ENCODE peak calls at places on chromosomes 3 and 15, in six cellular contexts. D is Caco-2, M is endodermal cell, Q is left lung, C is RWPE2, J is ovary. A is an unnamed sample.

GRCh38 chr15:80109388-80109787 is 43.4 kb upstream of the FAH start:
- DNase-seq in J (no peak), C (no peak), M (no peak), Q (no peak), D (no peak), A (no peak)

GRCh38 chr15:67117356-67117755 is 52.0 kb downstream of the SMAD3 start:
- DNase-seq in D (no peak), C (no peak), J (no peak), Q (no peak), M (no peak), A (peak)

GRCh38 chr3:186166036-186166435 is 57.1 kb upstream of the ETV5 start:
- DNase-seq in J (no peak), Q (no peak), M (no peak), C (no peak), D (no peak), A (no peak)

GRCh38 chr3:87260270-87260669 is 16.1 kb downstream of the POU1F1 start:
- DNase-seq in C (no peak), M (peak), D (peak), J (no peak), Q (no peak), A (peak)

GRCh38 chr3:123333401-123333800 is 115.5 kb downstream of the ADCY5 start:
- DNase-seq in Q (peak), J (peak), D (no peak), M (no peak), C (peak), A (no peak)

GRCh38 chr3:35671483-35671882 is 32.2 kb downstream of the ARPP21 start:
- DNase-seq in M (no peak), C (no peak), Q (no peak), D (no peak), J (no peak), A (no peak)

GRCh38 chr3:115401891-115402501 is 221.3 kb upstream of the GAP43 start:
- DNase-seq in J (no peak), D (no peak), C (no peak), M (no peak), Q (no peak), A (peak)

GRCh38 chr3:169687603-169688002 is 24.1 kb upstream of the MECOM start:
- DNase-seq in D (no peak), M (no peak), C (no peak), Q (no peak), J (no peak), A (no peak)

GRCh38 chr15:74315626-74316025 is 51.8 kb downstream of the CYP11A1 start:
- DNase-seq in Q (no peak), M (no peak), J (no peak), C (no peak), D (no peak), A (no peak)

GRCh38 chr3:163490119-163490518 is 1588.2 kb downstream of the SI start:
- DNase-seq in D (peak), C (no peak), Q (peak), J (no peak), M (peak), A (peak)

GRCh38 chr3:105876745-105877624 is 8.2 kb upstream of the CBLB start:
- DNase-seq in C (no peak), J (no peak), M (no peak), D (no peak), Q (no peak), A (peak)

GRCh38 chr3:139105154-139105702 is 60.5 kb upstream of the PRR23C start:
- DNase-seq in Q (no peak), J (no peak), D (no peak), M (peak), C (no peak), A (no peak)

GRCh38 chr15:55231455-55231854 is 34.7 kb upstream of the RSL24D1 start:
- DNase-seq in J (no peak), Q (no peak), M (no peak), C (no peak), D (no peak), A (no peak)

GRCh38 chr3:114178770-114179368 is at the start of gene DRD3:
- DNase-seq in J (no peak), C (no peak), M (peak), Q (no peak), D (peak), A (peak)

GRCh38 chr15:91469627-91470567 is 369.8 kb downstream of the SV2B start:
- DNase-seq in C (no peak), Q (no peak), M (no peak), D (no peak), J (no peak), A (no peak)

GRCh38 chr3:60423556-60423955 is 827.7 kb downstream of the FHIT start:
- DNase-seq in M (no peak), C (no peak), D (no peak), Q (no peak), J (no peak), A (no peak)

GRCh38 chr15:51132384-51133139 is 37.9 kb upstream of the TNFAIP8L3 start:
- DNase-seq in Q (no peak), M (peak), J (peak), C (no peak), D (no peak), A (peak)

GRCh38 chr15:65287515-65287845 is 797 bp upstream of the PARP16 start:
- DNase-seq in Q (no peak), J (no peak), C (no peak), M (no peak), D (no peak), A (peak)

GRCh38 chr15:65286069-65286703 is 497 bp downstream of the PARP16 start:
- DNase-seq in Q (peak), C (no peak), J (peak), M (peak), D (no peak), A (no peak)

GRCh38 chr15:65289261-65289854 is 2.7 kb upstream of the PARP16 start:
- DNase-seq in D (peak), Q (no peak), J (no peak), C (no peak), M (no peak), A (no peak)

GRCh38 chr15:65285291-65286068 is 1.2 kb downstream of the PARP16 start:
- DNase-seq in M (no peak), J (no peak), D (no peak), C (no peak), Q (no peak), A (no peak)

GRCh38 chr15:65286704-65287514 is at the start of gene PARP16:
- DNase-seq in M (peak), J (peak), D (peak), C (peak), Q (peak), A (peak)
- TF ChIP-seq CTCF in M (peak), J (peak), D (no peak), C (peak), Q (peak), A (peak)

GRCh38 chr3:158097571-158098553 is 8.4 kb downstream of the SHOX2 start:
- DNase-seq in Q (peak), D (peak), J (no peak), M (peak), C (no peak), A (peak)

GRCh38 chr3:158095302-158095997 is 10.8 kb downstream of the SHOX2 start:
- DNase-seq in C (no peak), Q (peak), J (no peak), D (no peak), M (peak), A (no peak)

GRCh38 chr3:158098834-158099424 is 7.3 kb downstream of the SHOX2 start:
- DNase-seq in J (no peak), Q (no peak), D (no peak), M (no peak), C (no peak), A (no peak)

GRCh38 chr3:158094917-158095301 is 11.3 kb downstream of the SHOX2 start:
- DNase-seq in M (peak), C (no peak), D (no peak), J (no peak), Q (peak), A (no peak)

DNA sequence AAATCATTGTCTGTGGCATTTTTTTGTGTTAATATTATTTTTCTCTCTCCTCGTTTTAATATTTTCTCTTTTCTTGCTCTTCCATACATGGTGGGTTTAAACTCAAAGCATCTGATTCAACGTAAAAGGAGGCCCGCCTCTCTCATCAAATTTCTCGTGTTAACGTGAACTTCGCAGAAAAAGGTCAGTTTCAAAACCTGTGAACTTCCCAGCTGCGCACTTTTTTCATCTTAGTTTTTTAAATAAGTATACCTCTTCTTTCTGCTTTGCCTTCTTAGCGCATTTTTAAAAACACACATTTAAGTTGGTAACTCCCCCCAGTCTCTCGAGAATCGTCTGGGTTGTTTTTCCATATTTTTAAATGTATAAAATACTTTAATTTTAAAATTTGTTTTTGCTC is 9.1 kb downstream of the SHOX2 start:
- DNase-seq in J (no peak), Q (no peak), D (no peak), M (no peak), C (no peak), A (no peak)
- H3K4me3 ChIP-seq in J (no peak), Q (no peak), D (peak), M (peak), C (no peak), A (no peak)

DNA sequence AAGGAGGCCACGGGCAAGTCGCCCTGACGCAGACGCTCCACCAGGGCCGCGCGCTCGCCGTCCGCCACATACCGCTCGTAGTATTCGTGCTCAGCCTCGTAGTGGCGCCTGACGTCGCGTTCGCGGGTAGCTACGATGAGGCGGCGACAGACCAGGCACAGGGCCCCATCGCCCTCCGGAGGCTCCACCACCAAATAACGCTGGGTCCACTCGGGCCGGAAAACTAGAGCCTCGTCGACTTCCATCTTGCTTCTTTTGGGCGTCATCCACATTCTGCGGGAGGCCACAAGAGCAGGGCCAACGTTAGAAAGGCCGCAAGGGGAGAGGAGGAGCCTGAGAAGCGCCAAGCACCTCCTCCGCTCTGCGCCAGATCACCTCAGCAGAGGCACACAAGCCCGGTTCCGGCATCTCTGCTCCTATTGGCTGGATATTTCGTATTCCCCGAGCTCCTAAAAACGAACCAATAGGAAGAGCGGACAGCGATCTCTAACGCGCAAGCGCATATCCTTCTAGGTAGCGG is at the start of gene EPM2AIP1:
- DNase-seq in D (no peak), Q (peak), M (peak), C (peak), J (peak), A (no peak)
- TF ChIP-seq CTCF in D (peak), Q (no peak), M (peak), C (peak), J (peak), A (peak)

DNA sequence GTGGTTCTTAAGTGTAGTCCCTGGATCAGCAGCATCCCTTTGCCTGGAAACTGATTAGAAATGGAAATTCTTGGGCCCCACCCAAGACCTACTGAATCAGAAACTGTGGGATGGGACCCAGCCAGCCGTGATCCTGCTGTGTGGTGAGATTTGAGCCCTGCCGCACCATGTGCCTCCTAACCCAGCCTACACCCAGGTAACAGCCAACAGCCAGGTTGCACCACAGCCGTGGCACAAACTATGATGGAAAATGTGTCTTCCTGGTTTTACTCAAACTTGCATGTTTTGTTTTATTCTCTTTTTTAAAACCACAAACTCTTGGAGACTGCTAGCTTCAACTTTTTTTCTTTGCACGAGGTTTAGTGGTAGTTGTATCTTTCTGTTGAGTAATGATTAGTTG is 2.6 kb downstream of the LIMD1 start:
- DNase-seq in Q (no peak), C (no peak), J (no peak), D (no peak), M (no peak), A (peak)
- H3K4me3 ChIP-seq in Q (peak), C (no peak), J (no peak), D (no peak), M (peak), A (no peak)

A was measured in choroid plexus epithelial cell.